ENCODE peak calls at places on chromosomes 2 and 18, in four cellular contexts. H is K562, S is spleen, T is upper lobe of left lung. A is an unnamed sample. For H3K27me3, the result is how much of the 10 kb centered on the place peaks cover.

GRCh38 chr2:73291093-73291460 is 2.3 kb downstream of the EGR4 start:
- DNase-seq in H (peak), S (peak), T (no peak), A (no peak)

GRCh38 chr2:20812779-20813178 is 10.1 kb downstream of the LDAH start:
- DNase-seq in H (no peak), T (no peak), S (no peak), A (no peak)

GRCh38 chr18:48310353-48310752 is 98.8 kb downstream of the ZBTB7C start:
- DNase-seq in T (no peak), S (no peak), H (no peak), A (no peak)

GRCh38 chr2:102335871-102336366 is 19.7 kb upstream of the IL18R1 start:
- DNase-seq in S (no peak), H (peak), T (no peak), A (no peak)

GRCh38 chr2:19682493-19682892 is 219.3 kb downstream of the TTC32 start:
- DNase-seq in S (no peak), H (no peak), T (no peak), A (no peak)

GRCh38 chr18:79625924-79626561 is 53.6 kb upstream of the CTDP1 start:
- DNase-seq in S (peak), T (no peak), H (no peak), A (no peak)

GRCh38 chr18:58054041-58054733 is 10.2 kb downstream of the NEDD4L start:
- DNase-seq in T (peak), S (no peak), H (no peak), A (no peak)

GRCh38 chr2:19809206-19809605 is 92.6 kb downstream of the TTC32 start:
- DNase-seq in T (no peak), H (no peak), S (no peak), A (no peak)

GRCh38 chr2:38386377-38386776 is 9.3 kb upstream of the ATL2 start:
- DNase-seq in T (no peak), S (no peak), H (no peak), A (no peak)

GRCh38 chr2:106057206-106057605 is 136.9 kb downstream of the UXS1 start:
- DNase-seq in H (no peak), T (no peak), S (no peak), A (no peak)

GRCh38 chr2:197197808-197198409 is 112.7 kb downstream of the ANKRD44 start:
- DNase-seq in H (no peak), S (no peak), T (no peak), A (no peak)

GRCh38 chr18:67514901-67515540 is 1.5 kb downstream of the DSEL start:
- DNase-seq in S (no peak), T (no peak), H (no peak), A (no peak)

GRCh38 chr2:240095556-240096523 is 40.3 kb downstream of the COPS9 start:
- DNase-seq in S (no peak), T (no peak), H (no peak), A (no peak)

GRCh38 chr18:23879966-23880565 is 134.5 kb upstream of the TTC39C start:
- DNase-seq in S (no peak), T (no peak), H (no peak), A (no peak)

GRCh38 chr2:162301151-162301804 is 17.2 kb downstream of the IFIH1 start:
- DNase-seq in S (no peak), T (peak), H (peak), A (peak)

GRCh38 chr18:78776706-78777105 is 202.9 kb upstream of the SALL3 start:
- DNase-seq in S (peak), T (no peak), H (no peak), A (peak)

GRCh38 chr2:147945660-147946059 is 74.9 kb downstream of the ORC4 start:
- DNase-seq in H (no peak), T (no peak), S (no peak), A (no peak)

GRCh38 chr2:18171191-18172139 is 293.0 kb downstream of the KCNS3 start:
- DNase-seq in H (no peak), S (no peak), T (peak), A (no peak)

GRCh38 chr2:230540332-230540731 is 124.3 kb downstream of the SP100 start:
- DNase-seq in T (no peak), H (no peak), S (no peak), A (no peak)

GRCh38 chr18:59706499-59706898 is 9.3 kb upstream of the CCBE1 start:
- DNase-seq in S (no peak), T (no peak), H (no peak), A (no peak)

GRCh38 chr2:215080545-215080944 is 57.9 kb downstream of the ABCA12 start:
- DNase-seq in S (no peak), T (no peak), H (no peak), A (no peak)

GRCh38 chr2:106701134-106701994 is 184.6 kb downstream of the ST6GAL2 start:
- DNase-seq in S (no peak), H (no peak), T (no peak), A (no peak)

GRCh38 chr2:169928463-169928864 is 101.2 kb downstream of the UBR3 start:
- DNase-seq in H (peak), S (no peak), T (no peak), A (peak)

GRCh38 chr18:49682301-49683190 is 120.7 kb downstream of the LIPG start:
- DNase-seq in S (no peak), H (no peak), T (no peak), A (no peak)

GRCh38 chr2:240816584-240817495 is 3.2 kb downstream of the KIF1A start:
- DNase-seq in T (no peak), H (no peak), S (peak), A (no peak)

GRCh38 chr18:27995770-27996502 is 181.0 kb downstream of the CDH2 start:
- DNase-seq in S (no peak), T (no peak), H (no peak), A (no peak)

GRCh38 chr2:224837558-224837957 is 121.4 kb upstream of the CCDC195 start:
- DNase-seq in S (no peak), T (no peak), H (no peak), A (no peak)

GRCh38 chr2:186588940-186589732 is 720 bp upstream of the ITGAV start:
- DNase-seq in S (no peak), H (no peak), T (no peak), A (no peak)

GRCh38 chr18:2774669-2775068 is 72.1 kb upstream of the EMILIN2 start:
- DNase-seq in T (no peak), H (no peak), S (no peak), A (no peak)

GRCh38 chr2:234368861-234369261 is 128.0 kb downstream of the ARL4C start:
- DNase-seq in H (no peak), T (peak), S (no peak), A (peak)

GRCh38 chr2:112073875-112074274 is 18.8 kb downstream of the TMEM87B start:
- DNase-seq in T (no peak), S (no peak), H (no peak), A (no peak)

GRCh38 chr2:119431976-119432881 is 575 bp downstream of the TMEM37 start:
- DNase-seq in S (no peak), H (no peak), T (peak), A (no peak)

GRCh38 chr2:215692387-215693079 is 256.7 kb upstream of the FN1 start:
- DNase-seq in S (no peak), T (no peak), H (no peak), A (no peak)

GRCh38 chr2:15359716-15360531 is 201.2 kb downstream of the NBAS start:
- DNase-seq in H (no peak), S (no peak), T (no peak), A (no peak)

GRCh38 chr18:30486856-30487255 is 555.7 kb downstream of the DSC3 start:
- DNase-seq in T (no peak), S (no peak), H (no peak), A (no peak)

GRCh38 chr18:46416706-46417638 is 240.0 kb downstream of the LOXHD1 start:
- DNase-seq in S (no peak), H (peak), T (no peak), A (no peak)

GRCh38 chr2:119491776-119492525 is 32.3 kb downstream of the SCTR start:
- DNase-seq in T (peak), S (no peak), H (no peak), A (peak)

GRCh38 chr2:164657129-164657528 is 35.8 kb upstream of the GRB14 start:
- DNase-seq in H (no peak), T (no peak), S (no peak), A (no peak)

DNA sequence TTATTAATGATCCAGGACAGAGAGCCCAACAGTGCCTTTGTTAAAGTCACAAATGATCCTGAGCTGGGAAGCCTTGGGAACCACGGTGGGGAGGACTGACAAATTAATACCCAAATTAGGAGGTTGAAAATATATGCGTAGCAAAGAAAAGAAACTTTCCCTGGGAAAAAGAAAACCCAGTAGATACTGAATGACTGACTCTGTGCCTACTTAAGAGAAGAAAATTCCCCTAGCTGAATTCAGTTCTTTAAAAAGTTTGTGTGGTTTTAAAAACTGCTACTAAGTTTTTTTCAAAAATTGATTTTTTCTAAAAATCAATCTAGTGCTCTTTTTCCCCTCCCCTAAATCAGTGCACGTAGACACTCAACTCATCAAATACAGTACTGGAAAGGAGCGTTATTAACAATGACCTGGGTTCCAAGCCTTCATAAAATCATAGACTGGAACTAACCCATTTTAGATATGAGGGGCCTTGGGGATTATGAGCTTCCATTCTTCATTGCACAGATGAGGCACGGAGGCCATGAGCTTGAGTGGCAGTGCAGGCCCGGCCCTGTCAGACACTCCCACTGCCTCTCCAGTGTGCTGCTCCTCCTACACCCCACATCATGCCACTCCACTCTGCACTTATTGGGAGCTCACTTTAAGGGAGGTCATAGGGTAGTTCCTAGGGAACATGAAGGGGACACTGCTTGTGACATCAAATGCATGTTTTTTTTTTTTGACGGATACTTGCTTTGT is 77.7 kb downstream of the TSN start:
- DNase-seq in H (no peak), T (no peak), S (no peak), A (no peak)
- H3K27me3 ChIP-seq in H (under half), T (under half), S (under half), A (under half)

GRCh38 chr2:10935953-10936942 is 24.5 kb downstream of the KCNF1 start:
- DNase-seq in H (peak), T (no peak), S (no peak), A (no peak)
- TF ChIP-seq POLR2AphosphoS5 in H (no peak), T (no peak), S (no peak), A (no peak)

GRCh38 chr18:13577091-13577697 is 149.2 kb downstream of the FAM210A start:
- DNase-seq in H (no peak), S (no peak), T (no peak), A (no peak)
- TF ChIP-seq POLR2A in H (no peak), S (no peak), T (no peak), A (no peak)

GRCh38 chr2:30074023-30074422 is 72.8 kb upstream of the YPEL5 start:
- DNase-seq in S (no peak), T (no peak), H (no peak), A (no peak)
- H3K27me3 ChIP-seq in S (half or more), T (under half), H (under half), A (under half)

GRCh38 chr2:216694201-216694825 is 1.0 kb downstream of the IGFBP5 start:
- DNase-seq in H (no peak), S (no peak), T (peak), A (peak)
- TF ChIP-seq POLR2AphosphoS5 in H (no peak), S (peak), T (no peak), A (no peak)

GRCh38 chr2:28319118-28320008 is 73.3 kb upstream of the FOSL2 start:
- DNase-seq in T (no peak), S (no peak), H (no peak), A (no peak)
- TF ChIP-seq POLR2A in T (no peak), S (no peak), H (no peak), A (no peak)

GRCh38 chr2:11521730-11522129 is 12.1 kb upstream of the GREB1 start:
- DNase-seq in S (no peak), T (no peak), H (no peak), A (no peak)

GRCh38 chr2:11524470-11524869 is 9.4 kb upstream of the GREB1 start:
- DNase-seq in H (no peak), S (no peak), T (no peak), A (no peak)

GRCh38 chr2:11516984-11517648 is 16.7 kb upstream of the GREB1 start:
- DNase-seq in H (no peak), T (no peak), S (no peak), A (no peak)

GRCh38 chr2:11517906-11518305 is 15.9 kb upstream of the GREB1 start:
- DNase-seq in H (no peak), T (no peak), S (no peak), A (no peak)

GRCh38 chr2:11520092-11520693 is 13.7 kb upstream of the GREB1 start:
- DNase-seq in H (no peak), S (no peak), T (no peak), A (no peak)
- H3K27me3 ChIP-seq in H (under half), S (under half), T (under half), A (under half)

GRCh38 chr2:165886487-165887146 is 67.0 kb downstream of the TTC21B start:
- DNase-seq in T (no peak), H (no peak), S (no peak), A (no peak)
- TF ChIP-seq POLR2AphosphoS5 in T (no peak), H (no peak), S (no peak), A (no peak)

DNA sequence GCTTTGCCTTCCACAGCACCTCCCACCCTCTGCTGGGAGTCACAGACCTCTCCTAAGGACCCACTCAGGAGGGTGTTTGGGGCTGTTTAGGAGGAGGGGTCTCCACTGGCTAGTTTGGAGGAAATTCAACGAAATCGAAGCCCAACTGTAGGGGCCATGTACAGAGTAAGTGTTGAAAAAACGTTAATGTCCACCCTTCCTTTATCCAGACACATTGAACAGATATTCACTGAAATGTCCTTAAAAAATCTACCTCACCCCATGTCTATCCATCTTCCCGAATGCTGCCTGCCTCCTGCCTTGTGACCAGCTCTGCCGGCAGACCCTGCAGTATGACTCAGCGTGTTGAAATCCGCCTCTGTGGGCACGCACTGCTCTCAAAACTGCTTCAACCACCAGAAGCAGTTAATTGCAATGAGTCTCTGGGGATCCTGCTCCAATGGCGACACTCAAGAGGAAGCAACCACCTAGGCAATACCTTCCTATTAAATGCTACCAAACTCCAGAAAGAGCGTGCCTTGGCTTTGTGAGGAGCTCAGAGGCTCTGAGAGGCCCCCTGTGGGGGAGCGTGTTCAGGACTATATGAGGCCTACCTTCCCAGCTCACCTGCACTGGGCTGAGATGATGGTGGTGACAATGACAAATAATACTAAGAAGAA is 61.4 kb upstream of the RTN4 start:
- DNase-seq in T (peak), S (peak), H (peak), A (no peak)
- TF ChIP-seq POLR2A in T (no peak), S (no peak), H (peak), A (no peak)

DNA sequence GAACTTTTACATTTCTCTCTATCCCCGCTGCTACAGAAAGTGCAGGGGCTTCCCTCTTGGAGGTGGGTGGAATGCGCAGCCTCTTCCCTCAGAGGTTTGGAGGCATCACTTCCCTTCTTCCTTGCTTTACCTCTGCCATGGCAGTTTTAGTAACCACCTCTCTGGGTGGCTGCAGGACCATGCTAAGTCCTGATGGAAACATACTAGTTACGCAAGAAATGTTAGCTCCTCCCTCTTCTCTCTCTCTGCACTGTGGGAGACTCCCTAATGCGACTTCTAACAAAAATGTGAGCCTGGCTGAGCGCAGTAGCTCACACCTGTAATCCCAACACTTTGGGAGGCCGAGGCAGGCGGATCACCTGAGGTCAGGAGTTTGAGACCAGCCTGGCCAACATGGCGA is 116.8 kb upstream of the RAB6C start:
- DNase-seq in H (no peak), S (no peak), T (no peak), A (no peak)
- H3K27me3 ChIP-seq in H (under half), S (under half), T (under half), A (under half)